ENCODE peak calls at places on chromosomes 16 and 17, in four cellular contexts. V is stomach, T is spleen, A is upper lobe of left lung. E is an unnamed sample. For H3K27me3, the result is how much of the 10 kb centered on the place peaks cover.

GRCh38 chr16:5056347-5056746 is 9.4 kb downstream of the C16orf89 start:
- DNase-seq in V (peak), T (peak), A (peak), E (no peak)

GRCh38 chr17:44906010-44906646 is 6.9 kb upstream of the EFTUD2 start:
- DNase-seq in V (no peak), T (no peak), A (peak), E (no peak)

GRCh38 chr17:42285346-42286050 is 2.8 kb upstream of the STAT5A start:
- DNase-seq in V (peak), T (no peak), A (no peak), E (peak)

GRCh38 chr17:64599827-64600226 is 62.3 kb downstream of the SMURF2 start:
- DNase-seq in V (no peak), T (no peak), A (no peak), E (no peak)

GRCh38 chr16:57060323-57061083 is 31.9 kb upstream of the CPNE2 start:
- DNase-seq in V (no peak), T (no peak), A (no peak), E (no peak)

GRCh38 chr17:21194688-21195087 is 19.3 kb downstream of the TMEM11 start:
- DNase-seq in V (no peak), T (no peak), A (no peak), E (no peak)

GRCh38 chr16:84482951-84483881 is 21.2 kb downstream of the MEAK7 start:
- DNase-seq in V (peak), T (peak), A (peak), E (no peak)

GRCh38 chr17:48123111-48123510 is 15.5 kb downstream of the SNX11 start:
- DNase-seq in V (no peak), T (no peak), A (no peak), E (no peak)

GRCh38 chr16:46857261-46857962 is 26.4 kb upstream of the C16orf87 start:
- DNase-seq in V (no peak), T (peak), A (no peak), E (no peak)

GRCh38 chr17:17387461-17388362 is 84.5 kb downstream of the NT5M start:
- DNase-seq in V (peak), T (no peak), A (peak), E (no peak)

GRCh38 chr16:85735225-85735722 is 15.6 kb downstream of the C16orf74 start:
- DNase-seq in V (peak), T (peak), A (no peak), E (no peak)

GRCh38 chr17:5669191-5669590 is 84.9 kb upstream of the NLRP1 start:
- DNase-seq in V (no peak), T (no peak), A (no peak), E (no peak)

GRCh38 chr16:88461291-88462269 is 8.5 kb downstream of the ZFPM1 start:
- DNase-seq in V (peak), T (no peak), A (no peak), E (no peak)

GRCh38 chr16:11056090-11056988 is 112.0 kb downstream of the CLEC16A start:
- DNase-seq in V (no peak), T (no peak), A (no peak), E (no peak)

GRCh38 chr16:14523632-14524031 is 106.4 kb downstream of the PARN start:
- DNase-seq in V (no peak), T (no peak), A (no peak), E (no peak)

GRCh38 chr16:22070361-22071351 is 21.7 kb upstream of the VWA3A start:
- DNase-seq in V (peak), T (no peak), A (no peak), E (no peak)

GRCh38 chr16:66416981-66417700 is 10.0 kb upstream of the BEAN1 start:
- DNase-seq in V (no peak), T (no peak), A (no peak), E (no peak)

DNA sequence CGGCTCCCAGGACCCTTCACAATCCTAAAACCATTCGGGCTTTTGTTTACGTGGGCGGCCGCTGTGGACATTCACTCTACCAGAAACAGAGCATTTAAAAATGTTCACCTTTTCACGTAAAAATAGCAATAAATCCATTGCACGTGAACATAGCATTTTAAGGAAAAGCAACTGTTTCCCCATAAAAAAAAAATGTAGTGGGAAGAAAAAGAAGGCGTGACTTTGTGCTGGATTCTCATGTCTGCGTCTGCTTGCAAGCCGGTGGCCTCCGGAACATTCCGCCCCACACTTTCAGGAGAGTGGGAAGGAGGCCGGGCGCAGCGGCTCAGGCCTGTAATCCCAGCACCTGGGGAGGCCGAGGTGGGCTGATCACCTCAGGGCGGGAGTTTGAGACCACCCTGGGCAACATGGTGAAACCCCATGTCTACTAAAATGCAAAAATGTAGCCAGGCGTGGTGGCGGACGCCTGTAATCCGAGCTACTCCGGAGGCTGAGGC is 13.4 kb upstream of the GNG13 start:
- DNase-seq in V (no peak), T (no peak), A (no peak), E (no peak)
- H3K27me3 ChIP-seq in V (under half), T (under half), A (under half), E (half or more)

DNA sequence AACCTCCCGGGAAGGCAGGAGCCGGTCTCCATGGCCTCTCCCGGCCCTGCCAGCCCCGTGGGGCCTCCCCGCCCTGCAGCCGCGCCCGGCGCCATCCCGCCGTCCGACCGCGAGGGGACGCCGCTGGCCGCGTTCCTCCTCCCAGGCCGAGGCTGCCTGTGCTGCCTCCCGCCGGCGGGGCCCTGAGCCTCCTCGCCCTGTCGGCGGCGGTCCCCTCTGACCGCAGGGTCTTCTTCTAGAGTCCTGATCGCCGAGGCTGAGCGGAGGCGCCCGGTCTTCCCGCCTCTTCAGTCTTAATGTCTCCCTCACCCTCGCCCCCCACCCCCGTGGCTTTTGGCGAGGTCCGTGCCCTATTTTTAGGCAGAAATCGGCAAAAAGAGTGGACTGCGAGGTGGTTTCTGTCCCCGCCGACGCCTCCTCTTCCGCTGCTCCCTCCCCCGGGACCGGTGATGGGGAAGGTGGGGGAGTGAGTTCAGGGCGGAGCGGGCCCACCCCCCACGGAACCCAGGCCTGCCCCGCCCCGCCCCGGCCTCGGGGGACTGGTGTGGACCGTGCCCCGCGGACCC is 794 bp upstream of the CPNE7 start:
- DNase-seq in V (peak), T (peak), A (peak), E (no peak)
- TF ChIP-seq POLR2AphosphoS5 in V (no peak), T (peak), A (no peak), E (no peak)

GRCh38 chr16:55434000-55434399 is 45.0 kb upstream of the MMP2 start:
- DNase-seq in V (no peak), T (no peak), A (no peak), E (no peak)
- H3K27me3 ChIP-seq in V (under half), T (under half), A (under half), E (under half)

GRCh38 chr16:30112197-30113030 is 923 bp downstream of the GDPD3 start:
- DNase-seq in V (peak), T (peak), A (peak), E (no peak)
- TF ChIP-seq POLR2AphosphoS5 in V (no peak), T (peak), A (no peak), E (peak)

GRCh38 chr16:87437327-87437726 is 45.2 kb downstream of the MAP1LC3B start:
- DNase-seq in V (no peak), T (no peak), A (no peak), E (no peak)

GRCh38 chr16:87437911-87438610 is 45.9 kb downstream of the MAP1LC3B start:
- DNase-seq in V (no peak), T (no peak), A (no peak), E (no peak)

GRCh38 chr16:87438611-87438985 is 46.5 kb downstream of the MAP1LC3B start:
- DNase-seq in V (no peak), T (no peak), A (no peak), E (no peak)

GRCh38 chr16:87435399-87436224 is 43.5 kb downstream of the MAP1LC3B start:
- DNase-seq in V (no peak), T (no peak), A (no peak), E (no peak)

GRCh38 chr16:87436225-87437172 is 44.4 kb downstream of the MAP1LC3B start:
- DNase-seq in V (no peak), T (no peak), A (no peak), E (no peak)
- H3K27me3 ChIP-seq in V (under half), T (under half), A (under half), E (under half)

GRCh38 chr17:37361543-37361942 is 14.2 kb upstream of the C17orf78 start:
- DNase-seq in V (no peak), T (no peak), A (peak), E (no peak)
- TF ChIP-seq POLR2AphosphoS5 in V (no peak), T (no peak), A (no peak), E (no peak)